ENCODE peak calls at places on chromosomes 7 and 10, in six cellular contexts. S, V, M, O, Z and H are unnamed samples.
A peak's percentile ranks its signal among the peaks of the same experiment; 100 is the strongest.

GRCh38 chr10:47264797-47265281 is 35.2 kb upstream of the GDF10 start:
- DNase-seq in V (no peak), O (no peak), Z (no peak), S (no peak), M (no peak), H (no peak)

GRCh38 chr10:28291881-28292297 is 11.0 kb downstream of the MPP7 start:
- DNase-seq in O (no peak), S (no peak), M (no peak), Z (peak; percentile 96), V (no peak), H (no peak)

GRCh38 chr7:70356324-70356797 is 758.1 kb downstream of the AUTS2 start:
- DNase-seq in V (no peak), Z (no peak), M (no peak), S (no peak), O (no peak), H (no peak)

GRCh38 chr10:45000764-45001381 is at the start of gene ZNF22:
- DNase-seq in Z (peak; percentile 71), S (no peak), M (peak; percentile 65), V (peak; percentile 81), O (peak; percentile 53), H (peak; percentile 73)

GRCh38 chr7:1241510-1242128 is 8.9 kb downstream of the UNCX start:
- DNase-seq in V (no peak), Z (no peak), S (no peak), M (no peak), O (no peak), H (no peak)

GRCh38 chr7:104761892-104762291 is 252.1 kb upstream of the KMT2E start:
- DNase-seq in Z (no peak), S (no peak), M (no peak), O (no peak), V (no peak), H (no peak)

GRCh38 chr7:42181566-42181965 is 55.4 kb downstream of the GLI3 start:
- DNase-seq in S (no peak), Z (peak; percentile 45), O (no peak), M (no peak), V (no peak), H (no peak)

GRCh38 chr7:92872701-92873100 is 36.3 kb upstream of the CDK6 start:
- DNase-seq in Z (peak; percentile 82), M (no peak), S (no peak), V (no peak), O (no peak), H (no peak)

GRCh38 chr7:138842111-138842510 is 44.1 kb upstream of the ATP6V0A4 start:
- DNase-seq in M (no peak), Z (peak; percentile 91), S (no peak), V (no peak), O (no peak), H (no peak)

GRCh38 chr10:18455086-18455884 is 196.1 kb downstream of the NSUN6 start:
- DNase-seq in M (no peak), O (no peak), Z (no peak), S (no peak), V (no peak), H (no peak)

GRCh38 chr10:77700086-77700485 is 62.5 kb upstream of the KCNMA1 start:
- DNase-seq in V (no peak), M (no peak), Z (no peak), S (no peak), O (no peak), H (no peak)

GRCh38 chr10:106714734-106715368 is 449.7 kb downstream of the SORCS1 start:
- DNase-seq in M (no peak), S (no peak), V (no peak), O (no peak), Z (no peak), H (no peak)

GRCh38 chr10:33008499-33009243 is 50.6 kb upstream of the ITGB1 start:
- DNase-seq in O (peak; percentile 64), Z (peak; percentile 83), M (peak; percentile 75), S (peak; percentile 74), V (no peak), H (no peak)

GRCh38 chr7:66281678-66282593 is 76.8 kb downstream of the TPST1 start:
- DNase-seq in M (peak; percentile 46), O (no peak), S (no peak), Z (peak; percentile 99), V (no peak), H (no peak)

GRCh38 chr7:100577103-100577502 is 3.4 kb upstream of the SAP25 start:
- DNase-seq in O (no peak), M (no peak), S (no peak), V (no peak), Z (no peak), H (no peak)

GRCh38 chr10:100730739-100731602 is 14.4 kb upstream of the PAX2 start:
- DNase-seq in Z (peak; percentile 18), V (no peak), M (no peak), S (no peak), O (no peak), H (no peak)

GRCh38 chr10:103847909-103848468 is 7.4 kb downstream of the SH3PXD2A start:
- DNase-seq in M (no peak), S (no peak), O (no peak), V (no peak), Z (no peak), H (no peak)

GRCh38 chr10:71784679-71785272 is 11.5 kb upstream of the VSIR start:
- DNase-seq in S (no peak), O (no peak), M (no peak), Z (no peak), V (peak; percentile 33), H (no peak)

DNA sequence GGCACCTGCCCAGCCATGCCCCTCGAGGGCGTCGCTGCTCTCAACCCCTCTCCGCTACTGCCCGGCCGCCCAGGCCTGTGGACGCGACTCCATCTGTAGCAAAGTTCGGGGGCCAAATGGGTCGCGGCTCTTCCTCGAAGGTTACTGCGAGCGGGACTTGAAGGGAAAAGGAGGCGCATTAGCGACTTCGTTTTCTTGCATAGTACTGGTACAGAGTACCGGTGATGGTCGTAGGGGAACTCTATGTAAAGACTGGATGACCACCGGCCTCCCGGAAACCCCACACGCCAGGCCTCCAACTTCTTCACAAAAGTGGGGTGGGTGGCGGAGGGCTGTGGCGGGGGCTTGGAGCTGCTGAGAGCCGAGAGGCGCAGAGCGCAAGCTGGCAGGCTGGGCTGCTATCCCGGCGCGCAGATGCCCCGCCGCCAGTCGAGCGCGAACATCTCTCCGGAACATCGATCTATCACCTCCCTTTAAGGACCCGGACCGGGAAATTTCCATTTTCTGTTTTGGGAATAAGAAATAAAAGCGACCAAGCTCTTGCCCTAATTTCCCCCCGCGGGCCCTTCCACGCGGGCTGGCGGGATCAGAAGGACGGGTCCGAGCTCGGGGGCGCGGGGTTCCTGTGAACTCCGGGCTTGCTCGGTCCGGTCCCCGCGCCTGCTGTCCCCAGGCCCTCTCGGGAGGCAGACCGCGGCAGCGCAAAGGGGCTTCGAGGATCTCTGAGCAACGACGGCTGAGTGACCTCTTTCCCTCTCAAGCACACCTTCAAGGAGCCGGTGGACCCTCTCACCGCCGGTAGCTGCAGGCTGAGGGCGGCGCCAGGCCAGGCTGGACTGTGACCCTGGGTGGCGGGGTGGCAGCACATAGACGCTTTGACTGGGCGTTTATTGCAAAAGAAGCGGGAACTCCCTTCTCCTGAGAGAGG is 12.2 kb upstream of the FEZF1 start:
- DNase-seq in Z (no peak), V (no peak), M (no peak), S (no peak), O (peak; percentile 61), H (no peak)
- H3K27me3 ChIP-seq in Z (peaks cover 42% of the 10 kb centered on the region), V (peaks cover 55% of the 10 kb centered on the region), M (peaks cover 53% of the 10 kb centered on the region), S (peaks cover 20% of the 10 kb centered on the region), O (peaks cover 58% of the 10 kb centered on the region), H (peaks cover 60% of the 10 kb centered on the region)

DNA sequence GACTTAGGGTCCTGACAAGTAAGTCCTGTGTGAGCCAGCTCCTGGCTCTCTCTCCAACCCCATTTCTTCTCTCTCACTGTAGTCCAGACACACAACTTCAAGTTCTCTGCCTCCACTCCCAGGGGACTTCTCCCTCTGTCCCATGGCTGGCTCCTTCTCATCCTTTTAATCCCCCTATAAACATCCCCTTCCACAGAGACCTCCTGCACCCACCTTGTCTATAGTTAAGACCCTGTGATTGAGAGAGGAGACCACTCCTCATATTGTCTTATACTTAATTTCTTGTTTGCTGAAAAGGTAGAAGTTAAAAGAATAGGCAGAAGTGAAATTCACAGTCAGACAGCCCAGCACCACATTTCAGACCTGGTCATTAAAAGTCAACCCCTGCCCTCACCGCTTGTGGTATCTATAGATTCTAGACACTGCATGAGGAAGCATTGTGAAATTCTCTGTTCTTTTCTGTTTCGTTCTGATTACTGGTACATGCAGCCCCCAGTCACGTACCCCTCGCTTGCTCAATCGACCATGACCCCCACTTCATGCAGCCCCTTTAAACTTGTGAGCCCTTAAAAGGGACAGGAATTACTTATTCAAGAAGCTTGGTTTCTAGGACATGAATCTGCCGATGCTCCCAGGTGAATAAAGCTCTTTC is 125.6 kb upstream of the FRMD4A start:
- DNase-seq in O (no peak), V (no peak), M (no peak), Z (no peak), S (no peak), H (no peak)
- H3K4me1 ChIP-seq in O (no peaks in the 10 kb centered on the region), V (no peaks in the 10 kb centered on the region), M (no peaks in the 10 kb centered on the region), Z (no peaks in the 10 kb centered on the region), S (no peaks in the 10 kb centered on the region), H (peaks cover 7% of the 10 kb centered on the region)

GRCh38 chr7:157686285-157686894 is 349.6 kb downstream of the DNAJB6 start:
- DNase-seq in S (no peak), O (no peak), V (no peak), Z (peak; percentile 46), M (no peak), H (no peak)
- H3K27me3 ChIP-seq in S (peaks cover 58% of the 10 kb centered on the region), O (no peaks in the 10 kb centered on the region), V (peaks cover 93% of the 10 kb centered on the region), Z (peaks cover 4% of the 10 kb centered on the region), M (peaks cover 57% of the 10 kb centered on the region), H (peaks cover 97% of the 10 kb centered on the region)

GRCh38 chr10:64115471-64115870 is 594.3 kb downstream of the REEP3 start:
- DNase-seq in M (no peak), Z (no peak), V (no peak), O (no peak), S (no peak), H (no peak)

GRCh38 chr10:64113375-64113774 is 592.2 kb downstream of the REEP3 start:
- DNase-seq in Z (no peak), S (no peak), V (no peak), O (no peak), M (no peak), H (no peak)

GRCh38 chr10:64113796-64114195 is 592.6 kb downstream of the REEP3 start:
- DNase-seq in S (no peak), V (no peak), O (no peak), Z (no peak), M (no peak), H (no peak)

GRCh38 chr10:64112697-64113367 is 591.6 kb downstream of the REEP3 start:
- DNase-seq in V (no peak), S (no peak), O (no peak), M (no peak), Z (no peak), H (no peak)

DNA sequence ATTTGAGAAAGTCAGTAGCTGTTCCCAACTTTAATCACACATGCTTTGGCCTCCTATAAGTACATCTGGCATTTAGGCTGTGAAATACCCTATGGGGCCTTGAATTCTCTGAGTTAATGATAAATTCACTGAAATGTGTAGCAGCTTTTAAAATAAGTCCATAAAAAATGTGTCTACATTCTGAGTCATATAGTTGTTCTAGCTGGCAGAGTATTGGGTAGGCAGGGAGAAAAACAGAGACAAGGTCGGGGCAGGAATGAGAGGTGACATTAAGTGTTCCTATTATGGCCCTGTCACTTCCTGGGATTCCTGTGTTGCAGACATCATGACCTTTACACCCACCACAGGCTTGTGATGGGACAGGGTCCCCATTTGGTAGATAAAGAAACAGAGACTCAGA is 588.9 kb downstream of the REEP3 start:
- DNase-seq in Z (no peak), V (no peak), O (no peak), S (no peak), M (no peak), H (no peak)
- H3K4me1 ChIP-seq in Z (no peaks in the 10 kb centered on the region), V (no peaks in the 10 kb centered on the region), O (peaks cover 1% of the 10 kb centered on the region), S (no peaks in the 10 kb centered on the region), M (no peaks in the 10 kb centered on the region), H (no peaks in the 10 kb centered on the region)